ENCODE peak calls at places on chromosomes 2 and 18, in five cellular contexts. C is AG10803, F is cardiac fibroblast, V is adrenal gland, I is epithelial cell of esophagus. R is an unnamed sample.

GRCh38 chr2:71748227-71748626 is 294.9 kb downstream of the DYSF start:
- DNase-seq in C (peak; percentile 26), V (peak; percentile 42), I (no peak), F (peak; percentile 69), R (no peak)

GRCh38 chr2:188524519-188525113 is 232.9 kb downstream of the GULP1 start:
- DNase-seq in F (peak; percentile 82), C (peak; percentile 62), V (no peak), I (peak; percentile 54), R (no peak)

GRCh38 chr2:218026244-218026643 is 23.4 kb upstream of the TNS1 start:
- DNase-seq in F (no peak), C (no peak), I (no peak), V (peak; percentile 10), R (peak; percentile 48)

GRCh38 chr2:55672630-55673029 is 21.0 kb downstream of the PNPT1 start:
- DNase-seq in I (no peak), F (no peak), C (peak; percentile 77), V (no peak), R (no peak)

GRCh38 chr2:159053186-159054031 is 85.0 kb downstream of the TANC1 start:
- DNase-seq in C (peak; percentile 75), I (no peak), V (no peak), F (peak; percentile 82), R (no peak)

GRCh38 chr2:173184031-173185004 is 108.7 kb downstream of the MAP3K20 start:
- DNase-seq in I (peak; percentile 97), C (peak; percentile 99), F (peak; percentile 99), V (peak; percentile 56), R (no peak)

GRCh38 chr2:166545473-166545872 is 51.4 kb upstream of the SCN7A start:
- DNase-seq in C (no peak), I (no peak), F (no peak), V (no peak), R (no peak)

GRCh38 chr2:12918138-12918840 is 201.6 kb downstream of the TRIB2 start:
- DNase-seq in F (peak; percentile 71), V (no peak), I (no peak), C (no peak), R (no peak)

GRCh38 chr2:202278036-202278760 is 12.6 kb downstream of the NOP58 start:
- DNase-seq in C (peak; percentile 74), F (peak; percentile 75), V (no peak), I (peak; percentile 80), R (no peak)

GRCh38 chr2:238202326-238203103 is 980 bp downstream of the ILKAP start:
- DNase-seq in V (no peak), I (peak; percentile 22), F (peak; percentile 31), C (peak; percentile 26), R (no peak)

GRCh38 chr18:49168970-49169619 is 218.3 kb upstream of the SMAD7 start:
- DNase-seq in F (no peak), I (peak; percentile 21), C (no peak), V (no peak), R (no peak)

GRCh38 chr2:151520976-151521375 is 111.3 kb downstream of the RIF1 start:
- DNase-seq in I (no peak), F (no peak), V (no peak), C (no peak), R (no peak)

GRCh38 chr2:18425186-18425585 is 135.3 kb downstream of the RDH14 start:
- DNase-seq in C (no peak), I (no peak), F (peak; percentile 14), V (no peak), R (no peak)

GRCh38 chr2:100884145-100884621 is 64.2 kb downstream of the NPAS2 start:
- DNase-seq in C (no peak), F (no peak), I (no peak), V (no peak), R (no peak)

GRCh38 chr18:36095936-36096519 is 28.7 kb upstream of the RPRD1A start:
- DNase-seq in I (peak; percentile 77), C (peak; percentile 76), F (peak; percentile 87), V (no peak), R (no peak)

GRCh38 chr18:50096766-50097435 is 98.0 kb downstream of the MYO5B start:
- DNase-seq in F (no peak), V (no peak), I (peak; percentile 77), C (no peak), R (no peak)

GRCh38 chr18:9861933-9862332 is 23.8 kb upstream of the TXNDC2 start:
- DNase-seq in I (no peak), F (no peak), V (no peak), C (no peak), R (no peak)

GRCh38 chr2:207482630-207483029 is 47.1 kb upstream of the CREB1 start:
- DNase-seq in I (peak; percentile 46), F (peak; percentile 71), V (no peak), C (no peak), R (no peak)

GRCh38 chr18:27030403-27030802 is 154.7 kb downstream of the CHST9 start:
- DNase-seq in C (no peak), F (no peak), I (no peak), V (no peak), R (no peak)

GRCh38 chr18:27033722-27034121 is 151.4 kb downstream of the CHST9 start:
- DNase-seq in F (no peak), V (no peak), C (no peak), I (no peak), R (no peak)
- TF ChIP-seq CTCF in F (no peak), V (no peak), C (no peak), I (no peak), R (no peak)

GRCh38 chr2:39851251-39851650 is 72.2 kb upstream of the THUMPD2 start:
- DNase-seq in F (no peak), I (no peak), C (peak; percentile 89), V (no peak), R (no peak)

GRCh38 chr2:39855856-39856255 is 76.8 kb upstream of the THUMPD2 start:
- DNase-seq in V (no peak), C (no peak), I (peak; percentile 59), F (no peak), R (no peak)

GRCh38 chr2:39849982-39850526 is 71.0 kb upstream of the THUMPD2 start:
- DNase-seq in C (no peak), F (no peak), I (no peak), V (no peak), R (no peak)

DNA sequence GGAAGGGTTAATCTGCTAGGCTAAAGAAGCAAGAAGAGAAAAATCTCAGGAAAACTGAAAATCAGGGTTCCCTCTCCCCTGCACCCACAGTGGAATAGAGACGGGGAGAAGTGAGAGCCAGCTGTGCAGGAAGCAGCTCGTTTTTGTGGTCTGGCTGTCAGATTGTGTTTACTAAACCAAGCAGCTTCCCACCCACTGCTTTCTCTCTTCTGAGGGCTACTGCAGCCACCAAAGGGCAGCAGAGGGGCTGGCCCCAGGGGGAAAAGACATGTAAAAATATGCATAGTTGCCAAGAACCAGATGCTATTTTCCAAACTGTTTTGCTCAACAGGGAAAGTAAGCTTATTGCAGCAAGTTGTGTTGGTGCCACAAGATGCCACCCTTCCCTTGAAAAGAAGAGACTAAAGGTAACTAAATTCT is 72.6 kb upstream of the THUMPD2 start:
- DNase-seq in I (no peak), V (peak; percentile 18), C (peak; percentile 96), F (peak; percentile 42), R (no peak)
- TF ChIP-seq CTCF in I (peak; percentile 27), V (no peak), C (peak; percentile 53), F (peak; percentile 16), R (no peak)

GRCh38 chr2:15591373-15591691 is 336 bp upstream of the DDX1 start:
- DNase-seq in C (no peak), F (no peak), V (no peak), I (no peak), R (no peak)

GRCh38 chr2:15593327-15593705 is 1.6 kb downstream of the DDX1 start:
- DNase-seq in V (no peak), I (no peak), F (no peak), C (no peak), R (no peak)

GRCh38 chr2:15588329-15588919 is 3.2 kb upstream of the DDX1 start:
- DNase-seq in I (peak; percentile 66), V (peak; percentile 39), F (peak; percentile 74), C (peak; percentile 56), R (no peak)

GRCh38 chr2:15594291-15595256 is 2.9 kb downstream of the DDX1 start:
- DNase-seq in C (no peak), I (no peak), V (no peak), F (no peak), R (no peak)

GRCh38 chr2:15591692-15592463 is at the start of gene DDX1:
- DNase-seq in C (peak; percentile 84), I (peak; percentile 89), F (peak; percentile 89), V (peak; percentile 87), R (peak; percentile 91)
- TF ChIP-seq CTCF in C (peak; percentile 6), I (no peak), F (no peak), V (no peak), R (peak; percentile 24)

GRCh38 chr2:9771481-9772017 is 71.7 kb upstream of the TAF1B start:
- DNase-seq in C (peak; percentile 83), V (no peak), F (peak; percentile 90), I (no peak), R (no peak)
- TF ChIP-seq CTCF in C (peak; percentile 41), V (no peak), F (peak; percentile 40), I (no peak), R (no peak)

GRCh38 chr2:219253753-219254589 is at the start of gene TUBA4A:
- DNase-seq in C (peak; percentile 53), V (peak; percentile 77), F (peak; percentile 46), I (peak; percentile 87), R (no peak)
- TF ChIP-seq CTCF in C (no peak), V (peak; percentile 23), F (no peak), I (peak; percentile 1), R (no peak)

GRCh38 chr2:213152065-213152794 is 818 bp upstream of the IKZF2 start:
- DNase-seq in V (peak; percentile 71), F (peak; percentile 83), C (peak; percentile 73), I (peak; percentile 73), R (peak; percentile 79)
- TF ChIP-seq CTCF in V (peak; percentile 31), F (peak; percentile 40), C (peak; percentile 44), I (peak; percentile 47), R (peak; percentile 52)

DNA sequence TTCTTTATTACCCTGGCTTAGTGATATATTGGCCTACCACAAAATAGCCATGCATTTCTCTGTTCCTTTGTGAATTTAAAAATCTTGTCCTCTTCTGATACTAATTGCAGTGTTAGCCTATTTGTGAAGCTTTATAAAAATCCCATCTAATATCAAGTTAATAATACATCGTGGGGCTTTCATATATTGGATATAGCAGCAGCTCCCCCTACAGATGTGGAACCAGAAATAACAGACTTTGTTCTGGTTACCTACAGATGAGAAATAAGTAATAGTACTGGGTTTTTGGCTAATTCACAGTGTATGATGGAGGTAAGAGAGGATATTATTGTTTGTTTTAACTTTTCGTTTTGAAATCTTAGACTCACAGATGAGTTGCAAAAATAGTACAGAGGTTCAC is 1661.7 kb upstream of the PIK3C3 start:
- DNase-seq in F (peak; percentile 13), C (no peak), V (no peak), I (peak; percentile 40), R (no peak)
- TF ChIP-seq CTCF in F (peak; percentile 17), C (no peak), V (no peak), I (peak; percentile 55), R (peak; percentile 53)